ENCODE peak calls at places on chromosomes 5 and 9, in four cellular contexts. N is right atrium auricular region, V is PC-3, L is cardiac muscle cell. D is an unnamed sample.

GRCh38 chr9:18591261-18591660 is 117.3 kb downstream of the ADAMTSL1 start:
- DNase-seq in N (no peak), V (no peak), L (no peak), D (no peak)

GRCh38 chr5:178205010-178205748 is 846 bp downstream of the HNRNPAB start:
- DNase-seq in N (peak; percentile 77), V (peak; percentile 74), L (peak; percentile 86), D (peak; percentile 57)

GRCh38 chr5:33936381-33937016 is at the start of gene RXFP3:
- DNase-seq in N (no peak), V (no peak), L (peak; percentile 66), D (no peak)

GRCh38 chr5:134905246-134905996 is 490 bp downstream of the PCBD2 start:
- DNase-seq in N (peak; percentile 70), V (peak; percentile 70), L (peak; percentile 78), D (peak; percentile 58)

GRCh38 chr5:55634204-55634785 is 77.8 kb downstream of the SLC38A9 start:
- DNase-seq in N (no peak), V (no peak), L (peak; percentile 90), D (no peak)

GRCh38 chr5:42338136-42338535 is 85.1 kb upstream of the GHR start:
- DNase-seq in N (no peak), V (no peak), L (no peak), D (no peak)

GRCh38 chr5:56601641-56602071 is 213.7 kb upstream of the MAP3K1 start:
- DNase-seq in N (no peak), V (no peak), L (no peak), D (no peak)

GRCh38 chr9:16482764-16483163 is 387.7 kb downstream of the BNC2 start:
- DNase-seq in N (no peak), V (no peak), L (no peak), D (no peak)

GRCh38 chr9:131874916-131875670 is 135.2 kb upstream of the RAPGEF1 start:
- DNase-seq in N (no peak), V (no peak), L (no peak), D (no peak)

GRCh38 chr5:19837536-19838179 is 150.3 kb downstream of the CDH18 start:
- DNase-seq in N (no peak), V (no peak), L (no peak), D (no peak)

GRCh38 chr9:116870566-116870965 is 183.5 kb downstream of the TRIM32 start:
- DNase-seq in N (no peak), V (peak; percentile 88), L (no peak), D (no peak)

GRCh38 chr5:135018457-135018856 is 15.6 kb downstream of the PITX1 start:
- DNase-seq in N (no peak), V (no peak), L (no peak), D (no peak)

GRCh38 chr9:127078336-127078735 is 44.1 kb downstream of the ANGPTL2 start:
- DNase-seq in N (no peak), V (no peak), L (no peak), D (no peak)

GRCh38 chr5:178194026-178194425 is 6.9 kb upstream of the GMCL2 start:
- DNase-seq in N (no peak), V (no peak), L (no peak), D (no peak)

GRCh38 chr9:135524130-135524861 is 3.1 kb downstream of the LCN1 start:
- DNase-seq in N (no peak), V (peak; percentile 7), L (peak; percentile 49), D (no peak)

GRCh38 chr5:81808106-81808505 is 57.2 kb upstream of the SSBP2 start:
- DNase-seq in N (no peak), V (no peak), L (no peak), D (no peak)

GRCh38 chr9:138075496-138075895 is 197.9 kb downstream of the CACNA1B start:
- DNase-seq in N (peak; percentile 38), V (no peak), L (no peak), D (no peak)

GRCh38 chr5:36355513-36355912 is 53.8 kb upstream of the RANBP3L start:
- DNase-seq in N (no peak), V (no peak), L (no peak), D (no peak)

GRCh38 chr5:21654-22233 is 70.2 kb upstream of the PLEKHG4B start:
- DNase-seq in N (no peak), V (peak; percentile 62), L (peak; percentile 7), D (no peak)

GRCh38 chr5:102753889-102754498 is 1.1 kb upstream of the PAM start:
- DNase-seq in N (no peak), V (no peak), L (peak; percentile 3), D (no peak)

GRCh38 chr5:179153921-179154345 is 93.8 kb downstream of the ZNF354C start:
- DNase-seq in N (no peak), V (no peak), L (no peak), D (no peak)

DNA sequence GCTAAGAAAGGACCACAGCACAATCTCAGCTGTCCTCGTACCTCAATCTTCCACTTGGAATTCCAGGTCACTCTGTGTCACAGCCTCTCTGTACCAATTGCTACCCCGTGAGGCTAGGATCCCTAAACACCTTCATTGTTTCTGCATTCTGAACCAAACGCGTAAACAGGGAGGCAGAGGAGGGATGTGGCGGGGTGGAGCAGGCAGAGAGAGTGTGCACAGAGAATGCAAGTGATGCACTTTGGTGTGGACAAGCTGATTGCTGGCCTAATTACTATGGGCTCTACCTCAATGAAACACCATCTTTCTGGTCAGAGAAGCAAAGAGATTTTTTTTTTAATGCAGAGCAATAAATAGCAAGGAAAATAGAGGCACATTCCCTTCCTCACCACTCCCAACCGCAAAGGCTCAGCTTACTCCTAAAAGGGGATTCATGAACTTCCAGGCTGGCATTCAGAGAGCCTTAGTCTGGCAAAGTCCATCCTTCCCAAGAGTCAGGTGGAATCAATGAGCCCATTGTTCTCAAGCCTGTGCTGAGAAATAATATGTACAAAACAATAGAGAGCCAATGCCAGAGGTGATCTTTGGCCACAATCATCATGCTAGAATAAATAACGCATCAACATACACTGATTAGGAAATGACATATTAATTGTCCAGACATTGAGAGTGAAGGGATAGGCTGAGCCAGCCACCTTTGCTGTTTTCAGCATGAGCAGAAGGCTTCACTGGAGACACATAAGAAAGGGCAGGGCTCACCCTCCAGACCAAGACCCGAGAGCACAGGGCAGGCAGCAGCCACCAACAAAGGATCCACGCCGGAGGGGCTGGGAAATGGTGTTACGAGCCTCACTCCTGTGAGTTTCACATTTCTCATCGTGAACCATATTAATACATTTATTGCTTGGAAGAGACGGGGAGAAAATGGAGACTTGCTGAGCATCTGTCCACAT is 278.8 kb downstream of the ENC1 start:
- DNase-seq in N (no peak), V (peak; percentile 22), L (no peak), D (no peak)
- H3K9me3 ChIP-seq in N (no peaks in the 10 kb centered on the region), V (no peaks in the 10 kb centered on the region), L (no peaks in the 10 kb centered on the region), D (no peaks in the 10 kb centered on the region)

GRCh38 chr5:99104538-99105132 is 175.8 kb upstream of the CHD1 start:
- DNase-seq in N (no peak), V (peak; percentile 65), L (peak; percentile 55), D (no peak)
- TF ChIP-seq CTCF in N (peak; percentile 73), V (peak; percentile 69), L (peak; percentile 48), D (peak; percentile 83)

DNA sequence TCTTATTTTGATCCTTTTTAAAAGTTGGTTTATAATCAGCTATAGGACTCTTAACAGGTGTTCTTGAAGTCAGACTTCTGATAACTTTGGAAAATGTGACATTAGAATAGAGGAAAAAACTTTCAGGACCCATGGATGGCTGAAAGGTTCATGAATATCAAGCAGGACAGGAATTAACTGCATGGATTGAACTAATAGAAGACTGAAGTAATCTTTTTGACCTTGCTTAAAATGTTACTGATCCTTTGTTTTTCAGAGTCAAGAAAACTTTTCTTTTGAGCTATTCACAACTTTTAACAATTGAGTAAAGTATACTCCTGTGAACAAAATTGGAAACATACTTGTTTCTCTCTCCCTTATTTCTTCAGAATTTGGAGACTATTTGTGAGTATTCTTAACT is 79.2 kb downstream of the PLK2 start:
- DNase-seq in N (no peak), V (no peak), L (no peak), D (no peak)
- H3K9me3 ChIP-seq in N (no peaks in the 10 kb centered on the region), V (peaks cover 7% of the 10 kb centered on the region), L (no peaks in the 10 kb centered on the region), D (peaks cover 18% of the 10 kb centered on the region)

GRCh38 chr5:80654054-80654390 is 430 bp upstream of the MSH3 start:
- DNase-seq in N (no peak), V (peak; percentile 4), L (no peak), D (no peak)

GRCh38 chr5:80654391-80655230 is at the start of the genes DHFR and MSH3:
- DNase-seq in N (peak; percentile 76), V (peak; percentile 88), L (peak; percentile 92), D (peak; percentile 86)

GRCh38 chr5:80659111-80659510 is 4.3 kb upstream of the DHFR start:
- DNase-seq in N (no peak), V (no peak), L (peak; percentile 36), D (no peak)

GRCh38 chr5:80655231-80655784 is 525 bp upstream of the DHFR start:
- DNase-seq in N (no peak), V (peak; percentile 22), L (peak; percentile 12), D (no peak)

DNA sequence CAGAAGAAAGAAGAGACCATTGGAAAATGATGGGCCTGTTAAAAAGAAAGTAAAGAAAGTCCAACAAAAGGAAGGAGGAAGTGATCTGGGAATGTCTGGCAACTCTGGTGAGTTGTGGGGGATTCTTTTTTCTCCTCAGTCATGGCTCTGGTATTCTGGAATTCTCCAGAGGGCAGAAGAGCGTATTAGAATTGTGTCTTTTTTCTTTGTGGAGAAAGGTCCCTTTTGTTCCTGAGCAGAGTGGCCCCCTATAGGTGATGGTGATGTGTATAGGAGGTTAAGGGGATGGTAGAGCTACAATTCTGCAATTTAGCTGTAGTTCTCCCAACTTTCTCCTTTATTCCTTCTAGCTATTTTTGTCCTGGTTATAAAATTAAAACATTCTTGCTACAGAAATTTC is 1.6 kb upstream of the DHFR start:
- DNase-seq in N (no peak), V (no peak), L (no peak), D (no peak)
- TF ChIP-seq CTCF in N (no peak), V (peak; percentile 26), L (no peak), D (no peak)

GRCh38 chr5:148255456-148255855 is 13.1 kb upstream of the SPINK13 start:
- DNase-seq in N (no peak), V (peak; percentile 67), L (no peak), D (no peak)
- H3K9me3 ChIP-seq in N (no peaks in the 10 kb centered on the region), V (peaks cover 12% of the 10 kb centered on the region), L (no peaks in the 10 kb centered on the region), D (peaks cover 19% of the 10 kb centered on the region)

GRCh38 chr5:75279324-75279723 is 42.6 kb upstream of the ANKRD31 start:
- DNase-seq in N (no peak), V (no peak), L (peak; percentile 1), D (no peak)
- TF ChIP-seq CTCF in N (no peak), V (no peak), L (no peak), D (no peak)

GRCh38 chr5:40141418-40141817 is 538.3 kb upstream of the PTGER4 start:
- DNase-seq in N (no peak), V (no peak), L (no peak), D (no peak)
- H3K9me3 ChIP-seq in N (no peaks in the 10 kb centered on the region), V (no peaks in the 10 kb centered on the region), L (no peaks in the 10 kb centered on the region), D (no peaks in the 10 kb centered on the region)

D was measured in CD4-positive, alpha-beta T cell.